ENCODE peak calls at places on chromosomes 13 and 19, in five cellular contexts. B is pancreas, U is AG04449, I is GM20000, L is progenitor cell of endocrine pancreas. W is an unnamed sample.

GRCh38 chr13:20192470-20193141 is at the start of gene GJB2:
- DNase-seq in L (no peak), I (no peak), U (no peak), B (peak; percentile 25), W (no peak)

GRCh38 chr13:18949970-18950369 is 231.7 kb downstream of the TUBA3C start:
- DNase-seq in U (no peak), I (no peak), L (no peak), B (no peak), W (peak; percentile 13)

GRCh38 chr13:114119196-114119595 is 13.2 kb downstream of the RASA3 start:
- DNase-seq in U (no peak), B (no peak), L (no peak), I (no peak), W (no peak)

GRCh38 chr19:8304841-8305621 is 3.1 kb downstream of the CD320 start:
- DNase-seq in B (peak; percentile 18), L (peak; percentile 9), U (no peak), I (no peak), W (no peak)

GRCh38 chr19:19581391-19581790 is 37.1 kb downstream of the PBX4 start:
- DNase-seq in B (no peak), L (no peak), I (no peak), U (no peak), W (no peak)

GRCh38 chr13:87129602-87130300 is 541.4 kb upstream of the SLITRK5 start:
- DNase-seq in I (no peak), B (no peak), U (no peak), L (no peak), W (no peak)

GRCh38 chr19:33841685-33842084 is 45.0 kb downstream of the KCTD15 start:
- DNase-seq in I (no peak), L (no peak), U (no peak), B (no peak), W (no peak)

GRCh38 chr19:8089664-8090601 is 37.4 kb downstream of the CCL25 start:
- DNase-seq in I (no peak), L (no peak), U (no peak), B (no peak), W (no peak)

GRCh38 chr13:69623973-69624372 is 483.7 kb upstream of the ATXN8OS start:
- DNase-seq in B (no peak), U (no peak), L (no peak), I (no peak), W (no peak)

GRCh38 chr13:74219571-74219970 is 85.4 kb upstream of the KLF12 start:
- DNase-seq in B (no peak), L (no peak), I (no peak), U (no peak), W (no peak)

GRCh38 chr13:72643339-72643989 is 84.0 kb downstream of the MZT1 start:
- DNase-seq in U (no peak), I (peak; percentile 24), L (no peak), B (no peak), W (peak; percentile 31)

DNA sequence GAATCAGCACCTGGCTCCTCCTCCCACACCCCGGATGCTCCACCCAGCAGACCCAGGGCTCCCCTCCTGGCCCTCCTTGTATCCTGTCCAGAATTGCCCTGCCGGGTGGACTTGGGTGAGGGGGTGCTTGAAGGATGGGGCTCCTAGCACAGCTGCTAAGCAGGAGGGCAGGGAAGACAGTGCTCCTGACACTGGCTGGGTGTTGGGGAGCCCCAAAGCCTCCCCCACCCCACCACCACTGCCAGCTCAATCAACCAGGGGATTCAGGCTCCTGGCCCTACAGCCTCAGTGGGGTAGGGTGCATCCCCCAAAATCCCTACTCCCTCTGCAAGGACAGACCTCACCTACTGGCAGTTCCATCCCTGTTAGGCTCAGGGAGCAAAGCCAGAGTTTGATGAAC is 2.6 kb upstream of the CYP4F11 start:
- DNase-seq in L (no peak), B (no peak), I (no peak), U (no peak), W (no peak)
- TF ChIP-seq CTCF in L (no peak), B (no peak), I (no peak), U (no peak), W (no peak)

DNA sequence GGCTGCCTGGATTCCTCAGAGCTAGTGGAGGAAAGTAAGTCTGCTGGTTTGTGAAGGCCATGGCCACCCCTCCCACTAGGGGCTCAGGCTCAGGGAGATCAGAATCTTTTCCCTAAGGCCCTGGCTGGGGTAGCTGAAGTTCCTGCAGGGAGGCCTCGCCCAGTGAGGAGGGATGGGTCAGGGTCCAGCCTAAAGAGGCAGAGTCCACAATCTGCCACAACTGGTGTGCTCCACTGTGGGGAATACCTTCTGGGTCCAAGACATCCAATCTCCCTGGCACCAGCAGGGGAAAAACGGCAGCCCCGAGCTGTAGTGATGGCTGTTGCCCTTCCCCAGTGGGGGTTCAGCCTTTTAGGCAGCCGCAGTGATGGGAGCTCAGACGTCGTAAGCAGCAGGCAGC is 23.2 kb downstream of the IGFL3 start:
- DNase-seq in I (no peak), L (no peak), U (no peak), B (no peak), W (no peak)
- TF ChIP-seq CTCF in I (no peak), L (no peak), U (no peak), B (no peak), W (no peak)

DNA sequence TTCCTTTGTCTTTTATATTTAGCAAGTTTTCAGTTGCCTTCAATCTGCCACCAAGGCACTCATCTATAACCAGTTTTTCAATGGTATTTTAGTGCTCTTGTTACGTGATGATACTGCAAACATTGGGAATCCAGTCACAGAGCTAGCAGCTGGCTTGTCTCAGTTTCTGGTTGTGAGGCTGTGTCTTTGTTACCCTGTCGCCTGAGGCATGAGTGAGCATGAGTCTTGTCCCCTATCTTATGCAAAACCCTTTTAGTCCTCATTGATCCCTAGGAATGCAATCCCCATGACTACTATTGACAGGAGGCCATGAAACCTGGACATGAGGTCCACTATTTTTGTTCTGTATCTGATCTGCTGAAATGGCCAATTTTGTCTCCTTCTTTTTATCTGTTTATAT is 391.0 kb downstream of the LMO7 start:
- DNase-seq in L (no peak), B (no peak), I (no peak), U (no peak), W (no peak)
- TF ChIP-seq CTCF in L (no peak), B (no peak), I (no peak), U (no peak), W (no peak)

DNA sequence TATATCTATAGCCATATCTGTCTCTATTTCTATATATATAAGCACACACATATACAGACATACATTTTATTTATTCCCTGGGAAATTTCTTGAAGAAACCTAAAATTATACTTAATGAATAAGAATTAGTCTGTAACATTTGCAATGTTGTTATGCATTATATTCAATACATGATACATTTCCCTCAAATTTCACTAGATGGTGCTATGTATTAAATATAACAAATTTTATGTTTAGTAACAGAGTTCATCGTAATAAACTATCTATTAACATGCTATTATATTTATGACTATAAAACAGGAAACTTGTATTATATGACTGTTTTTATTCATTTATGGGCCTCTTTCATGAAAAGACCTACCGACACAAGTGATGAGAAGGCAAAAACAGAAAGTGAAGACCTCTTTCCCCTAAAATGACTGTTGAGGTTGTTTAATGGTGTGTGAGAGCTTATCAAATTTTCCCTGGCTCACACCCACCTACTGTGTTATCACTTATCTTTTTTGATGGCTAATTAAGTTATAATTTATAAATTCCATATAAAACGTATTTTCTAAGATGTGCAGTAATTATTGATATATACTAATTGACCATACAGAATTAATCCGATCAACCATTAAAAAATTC is 881.9 kb downstream of the SLITRK6 start:
- DNase-seq in B (no peak), L (no peak), I (no peak), U (no peak), W (peak; percentile 32)
- TF ChIP-seq CTCF in B (no peak), L (peak; percentile 69), I (no peak), U (peak; percentile 3), W (peak; percentile 32)

DNA sequence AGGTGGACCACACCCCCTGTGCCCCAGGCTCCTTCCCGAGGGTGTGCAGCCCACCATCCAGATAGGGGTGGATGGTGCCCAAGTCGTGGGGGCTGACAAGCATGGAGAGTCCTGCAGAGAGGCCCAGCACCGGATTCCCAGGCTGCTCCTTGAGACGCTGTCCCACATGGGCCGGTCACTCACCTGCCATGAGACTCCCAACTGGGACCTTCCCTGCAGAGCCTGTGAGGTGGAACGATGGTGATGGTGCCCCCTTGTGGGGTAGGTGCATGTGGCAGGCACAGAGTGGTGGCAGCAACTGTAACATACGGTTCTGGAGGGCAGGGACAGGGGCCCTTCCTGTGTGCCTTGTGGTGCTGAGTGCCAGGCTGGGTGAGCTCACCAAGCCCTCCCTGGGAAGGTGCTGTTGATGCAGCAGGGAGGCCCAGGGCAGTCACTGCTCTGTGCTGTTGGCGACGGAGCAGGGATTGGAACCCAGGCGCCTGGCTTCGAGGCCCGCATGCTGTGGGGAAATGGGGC is 33.1 kb downstream of the PPP1R37 start:
- DNase-seq in B (peak; percentile 57), U (no peak), L (peak; percentile 69), I (peak; percentile 46), W (no peak)
- TF ChIP-seq CTCF in B (peak; percentile 57), U (peak; percentile 91), L (peak; percentile 80), I (peak; percentile 87), W (peak; percentile 91)

DNA sequence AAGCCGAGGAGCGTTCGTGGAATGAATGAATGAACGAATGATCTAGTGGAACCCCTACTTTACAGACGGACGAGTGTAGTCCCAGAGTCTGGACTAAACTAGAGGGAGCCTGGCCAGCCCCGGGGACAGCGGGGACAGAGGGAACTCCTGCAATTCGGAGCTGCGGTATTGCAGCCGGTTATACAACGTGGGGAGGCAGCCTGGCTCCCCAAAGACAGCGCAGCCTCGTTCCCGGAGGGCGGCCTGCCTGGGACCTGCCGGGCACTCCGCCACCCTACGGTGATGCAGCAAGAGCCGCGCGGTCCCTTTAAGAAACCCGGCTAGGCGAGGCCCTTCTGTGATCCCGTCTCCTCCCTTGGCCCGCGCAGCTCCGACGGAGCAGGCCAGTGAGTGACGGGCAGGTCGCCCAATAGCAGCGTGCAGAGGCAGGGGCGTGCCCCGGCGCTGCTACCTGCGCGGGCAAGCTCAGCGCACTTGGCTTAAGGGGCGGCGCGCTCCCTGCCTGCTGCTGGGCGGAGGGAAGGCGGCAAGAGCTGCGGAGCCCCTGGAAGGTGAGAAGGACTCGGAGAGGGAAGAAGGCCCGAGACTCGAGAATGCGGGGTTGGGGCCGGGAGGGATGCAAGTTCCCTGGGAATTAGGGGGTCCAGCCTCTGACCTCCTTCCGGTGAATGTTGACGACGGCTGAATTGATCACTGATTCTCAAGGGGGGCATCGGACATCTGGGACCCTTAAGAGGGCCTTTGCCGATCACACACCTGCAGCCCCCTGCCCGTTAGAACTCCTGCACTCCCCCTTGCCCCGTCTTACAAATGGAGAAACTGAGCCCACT is at the start of gene ABCA7:
- DNase-seq in U (peak; percentile 84), L (peak; percentile 100), I (peak; percentile 95), B (peak; percentile 99), W (peak; percentile 97)
- TF ChIP-seq CTCF in U (peak; percentile 0), L (no peak), I (no peak), B (no peak), W (no peak)

DNA sequence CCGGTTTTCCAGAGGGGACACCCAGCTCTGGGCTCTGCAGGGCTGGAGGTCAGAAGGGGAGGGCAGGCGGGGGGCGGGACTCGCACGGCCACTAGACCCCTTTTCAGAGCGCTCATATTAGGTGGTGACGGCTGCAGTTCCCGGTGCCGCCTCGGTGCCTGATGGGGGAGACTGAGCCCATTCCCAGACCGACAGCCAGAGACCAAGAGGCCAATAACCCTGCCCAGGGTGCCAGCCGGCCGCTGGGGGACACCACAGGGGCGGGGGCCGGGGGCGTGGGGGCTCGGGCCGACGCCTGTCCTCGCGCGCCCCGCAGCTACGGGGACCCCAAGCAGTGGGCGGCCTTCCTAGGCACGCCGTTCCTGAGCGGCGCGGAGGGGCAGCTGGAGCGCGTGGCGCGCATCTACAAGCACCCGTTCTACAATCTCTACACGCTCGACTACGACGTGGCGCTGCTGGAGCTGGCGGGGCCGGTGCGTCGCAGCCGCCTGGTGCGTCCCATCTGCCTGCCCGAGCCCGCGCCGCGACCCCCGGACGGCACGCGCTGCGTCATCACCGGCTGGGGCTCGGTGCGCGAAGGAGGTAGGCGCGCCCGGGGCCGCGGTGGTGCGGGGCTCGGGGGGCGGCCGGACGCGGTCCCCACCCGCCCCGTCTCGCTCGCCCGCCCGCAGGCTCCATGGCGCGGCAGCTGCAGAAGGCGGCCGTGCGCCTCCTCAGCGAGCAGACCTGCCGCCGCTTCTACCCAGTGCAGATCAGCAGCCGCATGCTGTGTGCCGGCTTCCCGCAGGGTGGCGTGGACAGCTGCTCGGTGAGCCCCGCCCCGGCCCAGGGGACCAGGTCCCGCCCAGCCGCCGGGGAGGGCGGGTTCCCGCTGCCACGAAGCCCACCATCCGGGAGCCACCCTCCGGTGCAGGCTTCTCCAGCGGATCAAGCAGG is 2.4 kb downstream of the TIMM13 start:
- DNase-seq in U (peak; percentile 1), B (peak; percentile 63), I (no peak), L (peak; percentile 61), W (no peak)
- TF ChIP-seq CTCF in U (peak; percentile 80), B (no peak), I (no peak), L (peak; percentile 48), W (no peak)